ENCODE peak calls at places on chromosomes 11 and 22, in nine cellular contexts. L is cardiac fibroblast; S is dorsolateral prefrontal cortex; D is activated CD8-positive, alpha-beta T cell treated with anti-CD3 and anti-CD28 coated beads for 36 hours; F is stomach; A is A549; Z is tibial artery; J is neural progenitor cell; Q is heart right ventricle. M is an unnamed sample.

GRCh38 chr11:406796-407650 is 7.8 kb downstream of the SIGIRR start:
- DNase-seq in A (peak; percentile 90), F (peak; percentile 78), Q (peak; percentile 85), S (no peak), D (peak; percentile 96), L (peak; percentile 78), J (peak; percentile 90), Z (peak; percentile 61), M (no peak)

GRCh38 chr11:35851342-35851741 is 92.5 kb upstream of the LDLRAD3 start:
- DNase-seq in D (no peak), J (no peak), L (no peak), S (no peak), F (no peak), A (no peak), Q (no peak), Z (no peak), M (no peak)

GRCh38 chr22:19848298-19849224 is 6.1 kb downstream of the GNB1L start:
- DNase-seq in L (peak; percentile 44), F (peak; percentile 72), A (peak; percentile 20), Q (no peak), D (no peak), S (no peak), Z (no peak), J (no peak), M (peak; percentile 87)

GRCh38 chr22:50317674-50318073 is 9.1 kb downstream of the DENND6B start:
- DNase-seq in L (no peak), Z (no peak), J (no peak), S (no peak), A (no peak), F (no peak), D (no peak), Q (no peak), M (no peak)

GRCh38 chr11:126375726-126376125 is 20.2 kb downstream of the ST3GAL4 start:
- DNase-seq in Z (no peak), J (no peak), D (no peak), L (peak; percentile 73), F (no peak), A (no peak), S (no peak), Q (no peak), M (no peak)

GRCh38 chr11:67027943-67028542 is 5.1 kb downstream of the SYT12 start:
- DNase-seq in S (no peak), J (no peak), Z (no peak), L (no peak), F (no peak), Q (no peak), A (no peak), D (no peak), M (no peak)

GRCh38 chr11:16511109-16511806 is 154.9 kb upstream of the SOX6 start:
- DNase-seq in D (no peak), J (no peak), L (peak; percentile 53), Z (no peak), F (no peak), Q (no peak), S (no peak), A (no peak), M (peak; percentile 4)

GRCh38 chr11:68271023-68271780 is 571 bp downstream of the C11orf24 start:
- DNase-seq in F (peak; percentile 61), Q (peak; percentile 44), A (peak; percentile 80), J (peak; percentile 89), Z (peak; percentile 69), D (peak; percentile 80), L (peak; percentile 82), S (peak; percentile 53), M (peak; percentile 66)

GRCh38 chr22:30763815-30764686 is 69.4 kb downstream of the OSBP2 start:
- DNase-seq in F (peak; percentile 52), S (peak; percentile 58), D (peak; percentile 75), Q (no peak), L (peak; percentile 91), J (peak; percentile 88), Z (no peak), A (peak; percentile 84), M (peak; percentile 74)
- TF ChIP-seq CTCF in F (no peak), S (peak; percentile 43), D (peak; percentile 83), Q (peak; percentile 64), L (peak; percentile 73), J (peak; percentile 86), Z (peak; percentile 53), A (peak; percentile 81), M (peak; percentile 79)

GRCh38 chr22:30968015-30968923 is at the start of gene MORC2:
- DNase-seq in A (peak; percentile 69), Z (no peak), Q (no peak), L (no peak), F (peak; percentile 63), S (no peak), J (no peak), D (no peak), M (peak; percentile 58)

GRCh38 chr22:30968924-30969531 is at the start of gene TUG1:
- DNase-seq in L (peak; percentile 99), S (peak; percentile 98), F (peak; percentile 98), J (peak; percentile 98), D (peak; percentile 99), A (peak; percentile 99), Z (peak; percentile 98), Q (peak; percentile 98), M (peak; percentile 98)

GRCh38 chr22:30964858-30965257 is 3.7 kb downstream of the MORC2 start:
- DNase-seq in F (no peak), S (no peak), Z (no peak), Q (no peak), D (no peak), A (no peak), L (no peak), J (no peak), M (no peak)

GRCh38 chr22:30970356-30970746 is 1.3 kb downstream of the TUG1 start:
- DNase-seq in F (no peak), J (no peak), L (no peak), Z (no peak), Q (no peak), S (no peak), D (no peak), A (no peak), M (no peak)

DNA sequence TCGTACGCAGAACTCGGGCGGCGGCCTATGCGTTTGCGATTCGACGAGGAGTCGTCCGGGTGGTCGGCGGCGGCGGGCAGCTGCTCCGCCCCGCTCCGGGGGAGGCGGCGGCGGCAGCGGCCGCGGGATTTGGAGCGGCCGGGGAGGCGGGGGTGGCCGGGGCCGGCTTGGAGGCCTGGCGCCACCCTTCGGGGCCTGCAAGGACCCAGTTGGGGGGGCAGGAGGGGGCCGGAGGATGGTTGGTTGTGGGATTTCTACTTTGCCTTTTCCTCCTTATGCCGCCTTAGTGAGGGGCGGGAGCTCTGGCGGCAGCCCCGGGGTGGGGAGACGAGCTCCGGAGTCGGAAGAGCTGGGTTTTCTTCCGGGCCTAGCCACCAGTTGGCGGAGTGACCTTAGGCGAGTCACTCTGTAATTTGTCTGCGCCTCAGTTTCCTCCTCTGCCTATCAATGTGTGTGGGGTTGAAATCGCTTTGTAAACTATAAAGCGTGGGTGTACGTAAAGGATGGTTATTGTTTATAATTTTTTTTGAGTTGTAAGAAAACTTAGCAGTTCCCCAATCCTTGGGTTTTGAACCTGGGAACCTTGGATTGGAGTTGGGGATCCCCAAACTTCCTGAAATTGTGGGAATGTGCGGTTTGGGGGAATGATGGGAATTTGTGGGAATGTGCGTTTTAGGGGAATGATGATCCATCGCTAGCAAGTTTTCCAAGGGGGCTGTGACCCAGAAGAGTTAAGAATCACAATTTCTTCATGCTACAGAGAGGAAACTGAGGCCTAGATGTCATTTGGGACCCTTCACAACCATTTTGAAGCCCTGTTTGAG is 679 bp downstream of the TUG1 start:
- DNase-seq in L (peak; percentile 56), J (no peak), S (no peak), D (peak; percentile 40), F (peak; percentile 31), A (peak; percentile 44), Z (peak; percentile 29), Q (no peak), M (peak; percentile 45)
- TF ChIP-seq CTCF in L (peak; percentile 22), J (no peak), S (no peak), D (no peak), F (no peak), A (peak; percentile 5), Z (no peak), Q (no peak), M (no peak)

GRCh38 chr22:23157560-23158515 is 12.6 kb downstream of the RAB36 start:
- DNase-seq in D (no peak), L (no peak), J (no peak), A (no peak), Z (no peak), S (no peak), Q (no peak), F (no peak), M (no peak)

GRCh38 chr22:23155831-23156230 is 10.6 kb downstream of the RAB36 start:
- DNase-seq in Q (no peak), S (no peak), Z (no peak), J (no peak), A (no peak), L (no peak), F (no peak), D (no peak), M (no peak)

GRCh38 chr22:23154461-23154860 is 9.2 kb downstream of the RAB36 start:
- DNase-seq in L (no peak), S (no peak), Z (no peak), F (no peak), A (no peak), D (no peak), Q (no peak), J (no peak), M (no peak)

GRCh38 chr22:23155143-23155542 is 9.9 kb downstream of the RAB36 start:
- DNase-seq in Q (no peak), J (no peak), F (no peak), S (no peak), L (no peak), A (no peak), Z (no peak), D (no peak), M (no peak)

GRCh38 chr22:23156286-23156685 is 11.0 kb downstream of the RAB36 start:
- DNase-seq in A (no peak), J (no peak), Z (no peak), S (no peak), F (no peak), D (no peak), L (no peak), Q (no peak), M (no peak)
- TF ChIP-seq CTCF in A (no peak), J (no peak), Z (no peak), S (no peak), F (no peak), D (no peak), L (no peak), Q (no peak), M (no peak)

GRCh38 chr11:69641681-69642548 is 959 bp downstream of the CCND1 start:
- DNase-seq in J (peak; percentile 35), Z (no peak), F (no peak), L (peak; percentile 29), Q (no peak), S (no peak), D (peak; percentile 11), A (no peak), M (no peak)

GRCh38 chr11:69639843-69640242 is 1.1 kb upstream of the CCND1 start:
- DNase-seq in Q (no peak), J (no peak), F (no peak), L (peak; percentile 5), S (no peak), Z (no peak), A (no peak), D (no peak), M (no peak)

GRCh38 chr11:69642549-69642912 is 1.6 kb downstream of the CCND1 start:
- DNase-seq in Z (no peak), F (peak; percentile 52), L (no peak), D (peak; percentile 48), J (peak; percentile 60), Q (peak; percentile 55), A (no peak), S (no peak), M (no peak)

GRCh38 chr11:69640260-69640994 is 529 bp upstream of the CCND1 start:
- DNase-seq in A (peak; percentile 45), Z (no peak), F (peak; percentile 57), L (peak; percentile 60), S (no peak), J (peak; percentile 48), D (peak; percentile 13), Q (no peak), M (no peak)

GRCh38 chr11:69640995-69641581 is at the start of gene CCND1:
- DNase-seq in S (no peak), A (peak; percentile 95), F (peak; percentile 75), Q (peak; percentile 78), D (peak; percentile 56), L (peak; percentile 95), Z (peak; percentile 67), J (peak; percentile 96), M (peak; percentile 85)
- TF ChIP-seq CTCF in S (no peak), A (no peak), F (no peak), Q (peak; percentile 16), D (no peak), L (peak; percentile 32), Z (no peak), J (peak; percentile 25), M (peak; percentile 8)